ENCODE peak calls at places on chromosome 19, in four cellular contexts. One of them, this sample, is unnamed. For H3K4me1 and H3K9me3, the result is how much of the 10 kb centered on the place peaks cover.

GRCh38 chr19:14271830-14272229 is 65.9 kb upstream of the ADGRL1 start:
- DNase-seq in colonic mucosa: no peak
- DNase-seq in CD8-positive, alpha-beta memory T cell: no peak
- DNase-seq in right cardiac atrium: no peak
- DNase-seq in this sample: no peak

GRCh38 chr19:43300206-43300605 is 30.9 kb upstream of the PSG9 start:
- DNase-seq in colonic mucosa: no peak
- DNase-seq in CD8-positive, alpha-beta memory T cell: no peak
- DNase-seq in right cardiac atrium: no peak
- DNase-seq in this sample: no peak

GRCh38 chr19:18290250-18291018 is 9.0 kb upstream of the JUND start:
- DNase-seq in colonic mucosa: no peak
- DNase-seq in CD8-positive, alpha-beta memory T cell: peak
- DNase-seq in right cardiac atrium: peak
- DNase-seq in this sample: peak

GRCh38 chr19:49790866-49791265 is 22.2 kb downstream of the FUZ start:
- DNase-seq in colonic mucosa: no peak
- DNase-seq in CD8-positive, alpha-beta memory T cell: no peak
- DNase-seq in right cardiac atrium: peak
- DNase-seq in this sample: no peak

GRCh38 chr19:19489804-19490204 is 25.5 kb downstream of the TSSK6 start:
- DNase-seq in colonic mucosa: no peak
- DNase-seq in CD8-positive, alpha-beta memory T cell: no peak
- DNase-seq in right cardiac atrium: no peak
- DNase-seq in this sample: no peak

GRCh38 chr19:16247353-16248182 is 49.9 kb downstream of the AP1M1 start:
- DNase-seq in colonic mucosa: peak
- DNase-seq in CD8-positive, alpha-beta memory T cell: peak
- DNase-seq in right cardiac atrium: peak
- DNase-seq in this sample: peak

GRCh38 chr19:48614436-48615144 is at the start of gene FAM83E:
- DNase-seq in colonic mucosa: peak
- DNase-seq in CD8-positive, alpha-beta memory T cell: no peak
- DNase-seq in right cardiac atrium: no peak
- DNase-seq in this sample: peak

GRCh38 chr19:29524201-29524911 is 1.4 kb upstream of the VSTM2B start:
- DNase-seq in colonic mucosa: no peak
- DNase-seq in CD8-positive, alpha-beta memory T cell: no peak
- DNase-seq in right cardiac atrium: no peak
- DNase-seq in this sample: no peak

GRCh38 chr19:30443531-30444252 is 71.5 kb downstream of the ZNF536 start:
- DNase-seq in colonic mucosa: no peak
- DNase-seq in CD8-positive, alpha-beta memory T cell: no peak
- DNase-seq in right cardiac atrium: no peak
- DNase-seq in this sample: no peak

GRCh38 chr19:13022859-13023636 is 27.8 kb downstream of the NFIX start:
- DNase-seq in colonic mucosa: peak
- DNase-seq in CD8-positive, alpha-beta memory T cell: no peak
- DNase-seq in right cardiac atrium: peak
- DNase-seq in this sample: peak

GRCh38 chr19:17481986-17482385 is 11.7 kb downstream of the SLC27A1 start:
- DNase-seq in colonic mucosa: no peak
- DNase-seq in CD8-positive, alpha-beta memory T cell: no peak
- DNase-seq in right cardiac atrium: no peak
- DNase-seq in this sample: no peak

GRCh38 chr19:14943601-14944000 is 2.3 kb downstream of the OR7C2 start:
- DNase-seq in colonic mucosa: no peak
- DNase-seq in CD8-positive, alpha-beta memory T cell: no peak
- DNase-seq in right cardiac atrium: no peak
- DNase-seq in this sample: no peak

GRCh38 chr19:17719730-17720486 is 628 bp downstream of the MAP1S start:
- DNase-seq in colonic mucosa: peak
- DNase-seq in CD8-positive, alpha-beta memory T cell: peak
- DNase-seq in right cardiac atrium: no peak
- DNase-seq in this sample: peak

GRCh38 chr19:1661995-1662394 is 9.6 kb upstream of the TCF3 start:
- DNase-seq in colonic mucosa: no peak
- DNase-seq in CD8-positive, alpha-beta memory T cell: no peak
- DNase-seq in right cardiac atrium: no peak
- DNase-seq in this sample: no peak

GRCh38 chr19:8578642-8579265 is 1.5 kb upstream of the MYO1F start:
- DNase-seq in colonic mucosa: peak
- DNase-seq in CD8-positive, alpha-beta memory T cell: peak
- DNase-seq in right cardiac atrium: peak
- DNase-seq in this sample: peak

GRCh38 chr19:39833160-39833463 is 850 bp downstream of the DYRK1B start:
- DNase-seq in colonic mucosa: no peak
- DNase-seq in CD8-positive, alpha-beta memory T cell: no peak
- DNase-seq in right cardiac atrium: no peak
- DNase-seq in this sample: no peak

GRCh38 chr19:47430041-47430802 is 10.9 kb upstream of the MEIS3 start:
- DNase-seq in colonic mucosa: peak
- DNase-seq in CD8-positive, alpha-beta memory T cell: no peak
- DNase-seq in right cardiac atrium: no peak
- DNase-seq in this sample: peak

GRCh38 chr19:16030964-16031871 is 45.1 kb upstream of the TPM4 start:
- DNase-seq in colonic mucosa: no peak
- DNase-seq in CD8-positive, alpha-beta memory T cell: no peak
- DNase-seq in right cardiac atrium: no peak
- DNase-seq in this sample: no peak

GRCh38 chr19:18650468-18651001 is 13.7 kb downstream of the KLHL26 start:
- DNase-seq in colonic mucosa: peak
- DNase-seq in CD8-positive, alpha-beta memory T cell: no peak
- DNase-seq in right cardiac atrium: peak
- DNase-seq in this sample: peak

GRCh38 chr19:29329460-29330134 is 116.6 kb upstream of the UQCRFS1 start:
- DNase-seq in colonic mucosa: no peak
- DNase-seq in CD8-positive, alpha-beta memory T cell: no peak
- DNase-seq in right cardiac atrium: no peak
- DNase-seq in this sample: no peak

GRCh38 chr19:2977001-2977685 is at the start of gene TLE6:
- DNase-seq in colonic mucosa: peak
- DNase-seq in CD8-positive, alpha-beta memory T cell: peak
- DNase-seq in right cardiac atrium: peak
- DNase-seq in this sample: peak

GRCh38 chr19:2978467-2978767 is 1.1 kb downstream of the TLE6 start:
- DNase-seq in colonic mucosa: no peak
- DNase-seq in CD8-positive, alpha-beta memory T cell: no peak
- DNase-seq in right cardiac atrium: no peak
- DNase-seq in this sample: no peak

GRCh38 chr19:2976609-2977000 is 759 bp upstream of the TLE6 start:
- DNase-seq in colonic mucosa: no peak
- DNase-seq in CD8-positive, alpha-beta memory T cell: no peak
- DNase-seq in right cardiac atrium: no peak
- DNase-seq in this sample: no peak

GRCh38 chr19:2974342-2974932 is 2.9 kb upstream of the TLE6 start:
- DNase-seq in colonic mucosa: peak
- DNase-seq in CD8-positive, alpha-beta memory T cell: no peak
- DNase-seq in right cardiac atrium: peak
- DNase-seq in this sample: no peak

DNA sequence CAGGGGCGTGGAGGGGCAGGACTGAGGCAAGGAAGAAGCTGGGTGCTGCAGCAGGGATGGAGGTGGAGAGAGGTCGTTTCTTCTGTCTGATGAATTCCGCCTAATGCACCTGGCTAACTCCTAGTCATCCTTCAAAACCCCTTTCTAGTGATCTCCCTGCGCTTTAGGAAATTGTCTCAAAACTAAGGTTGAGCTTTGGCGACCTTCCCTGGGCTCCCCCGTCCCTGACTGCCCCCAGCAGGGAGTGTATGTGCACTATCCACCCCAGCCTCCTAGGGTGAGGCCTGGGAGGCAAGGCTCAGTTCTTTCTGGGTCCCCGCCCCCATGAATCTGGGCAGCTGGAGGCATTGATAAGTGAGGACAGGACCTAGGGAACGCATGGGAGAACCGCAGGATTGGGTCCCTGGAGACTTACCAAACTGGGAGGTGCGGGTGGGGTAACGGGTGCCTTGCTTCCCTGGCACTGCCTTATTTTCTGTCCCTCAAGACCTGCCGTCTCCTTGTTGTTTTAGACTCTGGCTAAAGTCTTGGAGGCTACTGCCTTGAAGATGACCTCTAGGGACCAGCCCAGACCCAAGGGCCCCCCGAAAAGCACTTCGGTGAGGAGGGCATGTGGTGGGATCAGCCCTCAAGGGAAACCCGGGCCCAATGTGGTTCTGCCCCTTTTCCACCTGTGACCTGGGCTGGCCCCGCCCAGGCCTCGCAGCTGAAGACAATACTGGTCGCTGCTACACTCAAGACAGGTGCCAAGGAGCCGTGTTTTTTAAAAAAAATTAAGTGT is 512 bp downstream of the TLE6 start:
- DNase-seq in colonic mucosa: peak
- DNase-seq in CD8-positive, alpha-beta memory T cell: no peak
- DNase-seq in right cardiac atrium: no peak
- DNase-seq in this sample: no peak
- H3K4me1 ChIP-seq in colonic mucosa: under half
- H3K4me1 ChIP-seq in CD8-positive, alpha-beta memory T cell: under half
- H3K4me1 ChIP-seq in right cardiac atrium: under half
- H3K4me1 ChIP-seq in this sample: under half

GRCh38 chr19:4121815-4122214 is 2.1 kb downstream of the MAP2K2 start:
- DNase-seq in colonic mucosa: no peak
- DNase-seq in CD8-positive, alpha-beta memory T cell: no peak
- DNase-seq in right cardiac atrium: no peak
- DNase-seq in this sample: no peak

GRCh38 chr19:4122480-4122879 is 1.4 kb downstream of the MAP2K2 start:
- DNase-seq in colonic mucosa: no peak
- DNase-seq in CD8-positive, alpha-beta memory T cell: no peak
- DNase-seq in right cardiac atrium: no peak
- DNase-seq in this sample: no peak

GRCh38 chr19:4119763-4120162 is 4.2 kb downstream of the MAP2K2 start:
- DNase-seq in colonic mucosa: no peak
- DNase-seq in CD8-positive, alpha-beta memory T cell: no peak
- DNase-seq in right cardiac atrium: no peak
- DNase-seq in this sample: no peak

GRCh38 chr19:4120933-4121612 is 2.8 kb downstream of the MAP2K2 start:
- DNase-seq in colonic mucosa: no peak
- DNase-seq in CD8-positive, alpha-beta memory T cell: no peak
- DNase-seq in right cardiac atrium: no peak
- DNase-seq in this sample: no peak

DNA sequence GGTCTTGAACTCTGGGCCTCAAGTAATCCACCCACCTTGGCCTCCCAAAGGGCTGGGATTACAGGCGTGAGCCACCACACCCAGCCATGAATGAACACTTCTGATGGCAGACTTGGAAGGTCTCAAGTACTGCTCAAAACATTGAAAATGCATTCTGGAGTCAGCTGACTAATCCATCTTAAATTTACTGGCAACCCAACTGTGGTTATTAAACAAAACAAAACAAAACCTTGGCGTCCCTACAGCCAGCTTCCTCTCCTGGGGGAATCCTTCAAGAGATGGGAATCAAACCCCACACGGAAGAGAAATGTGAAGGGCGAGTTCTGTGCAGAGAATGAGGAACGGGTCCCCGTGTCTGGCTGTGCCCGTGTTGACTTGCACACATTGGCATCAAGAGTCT is 3.4 kb downstream of the MAP2K2 start:
- DNase-seq in colonic mucosa: no peak
- DNase-seq in CD8-positive, alpha-beta memory T cell: no peak
- DNase-seq in right cardiac atrium: no peak
- DNase-seq in this sample: no peak
- H3K27ac ChIP-seq in colonic mucosa: no peak
- H3K27ac ChIP-seq in CD8-positive, alpha-beta memory T cell: no peak
- H3K27ac ChIP-seq in right cardiac atrium: no peak
- H3K27ac ChIP-seq in this sample: no peak

DNA sequence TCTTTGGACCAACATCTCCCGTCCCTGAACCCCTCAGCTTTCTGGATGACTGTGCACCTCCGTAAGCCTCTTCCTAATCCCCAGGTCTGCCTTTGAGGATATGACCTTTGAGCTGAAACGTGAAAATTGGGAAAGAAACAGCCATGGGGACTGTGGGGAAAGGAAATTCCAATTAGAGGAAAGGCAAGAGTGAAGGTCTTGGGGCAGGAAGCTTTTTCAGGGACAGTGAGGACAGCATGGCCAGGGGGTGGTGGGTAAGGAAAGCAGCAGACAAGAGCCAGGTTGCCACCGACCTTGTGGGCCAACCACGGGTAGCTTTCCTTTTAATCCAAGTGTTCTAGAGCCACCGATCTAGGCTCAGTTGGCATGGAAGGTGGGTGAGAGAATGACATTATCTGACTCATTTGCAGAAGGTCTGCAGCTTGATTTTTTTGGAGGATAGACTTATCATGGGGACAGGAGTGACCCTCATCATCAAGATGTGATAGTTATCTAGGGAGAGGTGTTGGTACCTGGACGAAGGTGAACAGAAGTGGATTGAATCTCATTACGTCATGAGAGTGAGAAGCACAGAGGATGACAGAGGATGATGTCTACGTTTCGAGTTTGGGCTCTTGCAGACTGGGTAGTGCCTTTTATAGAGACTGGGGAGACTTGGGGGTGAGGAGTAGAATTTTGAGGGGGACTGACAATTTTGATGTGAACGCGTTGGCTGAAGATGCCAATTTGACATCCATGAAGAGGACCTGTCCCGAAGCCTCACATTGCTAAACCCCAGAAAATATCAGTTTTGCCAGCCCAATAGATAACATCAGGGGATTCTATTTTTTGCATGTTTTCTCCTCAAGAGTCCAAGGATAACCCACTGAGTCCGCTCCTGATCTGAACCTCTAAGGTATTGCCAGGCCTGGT is 136.7 kb upstream of the PEG3 start:
- DNase-seq in colonic mucosa: no peak
- DNase-seq in CD8-positive, alpha-beta memory T cell: no peak
- DNase-seq in right cardiac atrium: no peak
- DNase-seq in this sample: no peak
- H3K9me3 ChIP-seq in colonic mucosa: under half
- H3K9me3 ChIP-seq in CD8-positive, alpha-beta memory T cell: under half
- H3K9me3 ChIP-seq in right cardiac atrium: under half
- H3K9me3 ChIP-seq in this sample: under half

GRCh38 chr19:10037367-10037766 is 24.1 kb downstream of the RDH8 start:
- DNase-seq in colonic mucosa: peak
- DNase-seq in CD8-positive, alpha-beta memory T cell: no peak
- DNase-seq in right cardiac atrium: no peak
- DNase-seq in this sample: no peak

GRCh38 chr19:10043286-10043927 is 30.1 kb downstream of the RDH8 start:
- DNase-seq in colonic mucosa: no peak
- DNase-seq in CD8-positive, alpha-beta memory T cell: no peak
- DNase-seq in right cardiac atrium: no peak
- DNase-seq in this sample: no peak

GRCh38 chr19:10036601-10037071 is 23.4 kb downstream of the RDH8 start:
- DNase-seq in colonic mucosa: peak
- DNase-seq in CD8-positive, alpha-beta memory T cell: no peak
- DNase-seq in right cardiac atrium: no peak
- DNase-seq in this sample: no peak

GRCh38 chr19:10033614-10034013 is 20.3 kb downstream of the RDH8 start:
- DNase-seq in colonic mucosa: no peak
- DNase-seq in CD8-positive, alpha-beta memory T cell: no peak
- DNase-seq in right cardiac atrium: no peak
- DNase-seq in this sample: no peak

DNA sequence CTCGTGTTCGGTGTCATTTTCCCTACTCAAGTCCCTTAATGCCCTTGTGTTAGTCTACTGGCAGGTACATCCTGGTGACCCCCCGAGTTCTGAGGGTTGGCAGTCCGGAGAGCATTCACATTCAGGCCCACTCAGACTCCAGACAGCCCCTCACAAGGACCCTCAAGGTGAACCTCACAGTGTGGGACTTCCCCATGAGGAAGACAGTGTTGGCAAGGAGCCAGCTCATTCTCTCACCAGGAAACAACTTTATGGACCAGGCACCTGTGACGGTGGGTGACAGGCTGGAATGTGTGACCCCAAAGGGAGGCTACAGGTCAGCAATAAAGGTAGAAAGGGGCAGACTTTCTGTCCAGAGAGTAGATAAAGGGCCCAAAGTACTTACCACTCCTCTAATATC is 24.5 kb downstream of the RDH8 start:
- DNase-seq in colonic mucosa: peak
- DNase-seq in CD8-positive, alpha-beta memory T cell: no peak
- DNase-seq in right cardiac atrium: no peak
- DNase-seq in this sample: no peak
- H3K4me1 ChIP-seq in colonic mucosa: under half
- H3K4me1 ChIP-seq in CD8-positive, alpha-beta memory T cell: under half
- H3K4me1 ChIP-seq in right cardiac atrium: under half
- H3K4me1 ChIP-seq in this sample: under half

This sample was measured in Peyer's patch.